ENCODE peak calls at places on chromosomes 6 and 20, in six cellular contexts. R is mesendoderm, E is IMR-90, D is neuronal stem cell, C is mesenchymal stem cell, A is H1. X is an unnamed sample.

GRCh38 chr6:166006593-166007301 is 160.9 kb downstream of the TBXT start:
- DNase-seq in R (peak; percentile 45), A (peak; percentile 44), C (peak; percentile 87), E (peak; percentile 89), D (no peak), X (peak; percentile 43)

GRCh38 chr6:74749211-74750142 is 456.4 kb downstream of the COL12A1 start:
- DNase-seq in E (no peak), A (no peak), R (no peak), D (peak; percentile 5), C (peak; percentile 18), X (no peak)

GRCh38 chr20:1283522-1284210 is 17.6 kb downstream of the SNPH start:
- DNase-seq in E (peak; percentile 30), A (no peak), D (no peak), R (peak; percentile 13), C (peak; percentile 64), X (no peak)

GRCh38 chr6:147820520-147820919 is 312.0 kb downstream of the SAMD5 start:
- DNase-seq in A (no peak), R (no peak), C (no peak), E (no peak), D (peak; percentile 39), X (no peak)

GRCh38 chr6:142853244-142854180 is 91.5 kb downstream of the HIVEP2 start:
- DNase-seq in D (no peak), C (peak; percentile 63), E (peak; percentile 44), R (no peak), A (no peak), X (peak; percentile 67)

GRCh38 chr20:20207291-20207690 is 155.0 kb downstream of the CFAP61 start:
- DNase-seq in E (no peak), A (no peak), R (peak; percentile 17), C (no peak), D (no peak), X (no peak)

GRCh38 chr6:39791850-39792500 is at the start of gene DAAM2:
- DNase-seq in A (peak; percentile 75), E (peak; percentile 41), C (peak; percentile 74), R (peak; percentile 42), D (peak; percentile 43), X (peak; percentile 16)

GRCh38 chr6:132133734-132134490 is 182.7 kb upstream of the CCN2 start:
- DNase-seq in E (peak; percentile 35), R (no peak), D (no peak), C (no peak), A (no peak), X (no peak)

GRCh38 chr6:149965191-149966020 is 1.7 kb downstream of the ULBP1 start:
- DNase-seq in C (peak; percentile 7), A (peak; percentile 67), D (no peak), E (no peak), R (peak; percentile 46), X (no peak)

GRCh38 chr6:96015791-96016776 is at the start of gene FUT9:
- DNase-seq in A (peak; percentile 81), R (peak; percentile 82), D (peak; percentile 78), E (no peak), C (no peak), X (no peak)

GRCh38 chr20:43748274-43748673 is 21.5 kb upstream of the GTSF1L start:
- DNase-seq in E (peak; percentile 40), A (no peak), D (no peak), R (no peak), C (peak; percentile 68), X (no peak)

GRCh38 chr6:3506751-3507388 is 50.0 kb upstream of the SLC22A23 start:
- DNase-seq in C (peak; percentile 18), E (peak; percentile 11), R (no peak), D (no peak), A (no peak), X (no peak)

GRCh38 chr20:50192364-50193168 is 1.9 kb downstream of the CEBPB start:
- DNase-seq in C (peak; percentile 92), A (peak; percentile 67), D (no peak), R (peak; percentile 92), E (peak; percentile 89), X (peak; percentile 89)

GRCh38 chr20:41249371-41249770 is 68.2 kb downstream of the ZHX3 start:
- DNase-seq in A (no peak), R (no peak), E (peak; percentile 87), D (peak; percentile 12), C (peak; percentile 91), X (peak; percentile 56)

GRCh38 chr6:117317261-117317660 is 51.9 kb downstream of the VGLL2 start:
- DNase-seq in E (peak; percentile 6), D (no peak), R (peak; percentile 57), A (no peak), C (peak; percentile 17), X (peak; percentile 71)

GRCh38 chr6:31865205-31866118 is 2.8 kb upstream of the NEU1 start:
- DNase-seq in R (no peak), D (no peak), E (no peak), A (no peak), C (no peak), X (peak; percentile 84)

DNA sequence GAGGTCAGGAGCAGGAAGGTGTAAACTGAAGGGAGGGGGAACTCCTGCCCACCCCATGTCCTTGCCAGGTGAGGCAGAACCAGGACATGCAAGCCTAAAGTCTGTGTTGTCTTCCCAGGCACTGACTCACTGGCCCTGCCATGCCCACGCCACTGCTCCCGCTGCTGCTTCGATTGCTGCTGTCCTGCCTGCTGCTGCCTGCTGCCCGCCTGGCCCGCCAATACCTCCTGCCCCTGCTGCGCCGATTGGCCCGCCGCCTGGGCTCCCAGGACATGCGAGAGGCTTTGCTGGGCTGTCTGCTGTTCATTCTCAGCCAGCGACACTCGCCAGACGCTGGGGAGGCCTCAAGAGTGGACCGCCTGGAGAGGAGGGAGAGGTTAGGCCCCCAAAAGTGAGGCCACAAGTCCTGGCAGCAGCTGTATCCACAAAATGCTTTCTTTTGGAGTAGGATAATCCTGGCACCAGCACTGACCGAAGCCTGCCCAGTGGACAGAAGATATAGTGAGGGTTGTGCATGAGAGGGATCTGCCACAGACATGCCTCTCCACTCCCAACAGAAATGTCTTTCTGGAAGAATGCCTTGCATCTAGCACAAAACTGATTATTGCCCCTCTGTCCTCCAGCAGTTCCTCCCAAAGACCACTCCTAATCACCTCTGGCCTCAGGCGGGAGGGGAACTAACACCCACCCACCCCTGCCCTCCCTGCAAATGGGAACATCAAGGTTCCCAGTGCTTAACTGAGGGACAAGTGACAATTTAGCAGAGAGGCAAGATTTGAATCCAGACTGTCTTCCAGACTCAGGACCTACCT is 812 bp downstream of the MYMX start:
- DNase-seq in C (no peak), A (peak; percentile 71), R (peak; percentile 35), E (peak; percentile 14), D (no peak), X (no peak)
- H3K4me2 ChIP-seq in C (no peak overlapping the region), A (peak overlapping the region; percentile 75), R (no peak overlapping the region), E (no peak overlapping the region), D (no peak overlapping the region), X (no peak overlapping the region)

DNA sequence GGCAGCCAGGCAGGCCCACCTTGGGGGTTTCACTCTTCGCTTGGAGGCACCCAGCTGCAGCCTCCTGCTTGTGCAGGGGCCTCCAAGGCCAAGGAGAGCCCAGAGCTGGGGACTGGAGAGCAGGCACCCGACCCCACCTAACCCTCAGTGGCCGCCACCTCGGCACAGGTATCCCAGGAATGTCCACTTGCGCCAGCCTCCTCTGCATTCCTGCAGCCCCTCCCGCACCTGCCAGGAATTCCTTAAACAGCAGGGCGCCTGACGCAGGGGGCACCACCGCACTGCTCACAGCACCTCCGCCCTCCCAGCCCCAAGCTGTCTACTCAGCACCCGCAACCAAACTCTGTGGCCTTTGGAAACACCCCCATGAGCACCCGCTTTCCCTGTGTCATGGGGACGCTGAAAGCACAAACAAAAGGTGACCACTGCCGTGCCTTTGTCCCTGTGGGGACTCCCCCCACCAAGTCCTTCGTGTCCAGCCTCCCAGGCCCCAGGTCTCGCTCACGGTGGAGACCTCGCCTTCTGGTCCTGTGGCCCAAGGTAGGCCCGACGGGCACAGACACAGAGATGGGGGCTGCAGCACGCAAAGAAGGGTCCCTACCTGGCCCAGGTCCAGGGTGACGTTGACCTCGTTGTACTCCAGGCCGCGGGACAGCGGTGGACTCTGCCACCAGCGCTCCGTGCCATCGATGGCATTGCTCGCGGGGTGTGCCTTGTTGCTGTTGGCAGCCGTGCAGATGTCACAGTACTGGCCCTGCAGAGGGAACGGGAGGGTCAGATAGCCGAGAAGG is 5.1 kb downstream of the LAMA5 start:
- DNase-seq in R (peak; percentile 96), D (no peak), C (no peak), A (peak; percentile 90), E (no peak), X (peak; percentile 89)
- H2AK5ac ChIP-seq in R (peak overlapping the region; percentile 65), D (peak overlapping the region; percentile 96), C (peak overlapping the region; percentile 21), A (peak overlapping the region; percentile 95), E (no peak overlapping the region), X (peak overlapping the region; percentile 55)

GRCh38 chr6:144659735-144660246 is 374.7 kb downstream of the UTRN start:
- DNase-seq in A (no peak), D (no peak), E (no peak), R (no peak), C (no peak), X (no peak)
- H3K4me3 ChIP-seq in A (peak overlapping the region; percentile 16), D (no peak overlapping the region), E (no peak overlapping the region), R (no peak overlapping the region), C (no peak overlapping the region), X (no peak overlapping the region)

DNA sequence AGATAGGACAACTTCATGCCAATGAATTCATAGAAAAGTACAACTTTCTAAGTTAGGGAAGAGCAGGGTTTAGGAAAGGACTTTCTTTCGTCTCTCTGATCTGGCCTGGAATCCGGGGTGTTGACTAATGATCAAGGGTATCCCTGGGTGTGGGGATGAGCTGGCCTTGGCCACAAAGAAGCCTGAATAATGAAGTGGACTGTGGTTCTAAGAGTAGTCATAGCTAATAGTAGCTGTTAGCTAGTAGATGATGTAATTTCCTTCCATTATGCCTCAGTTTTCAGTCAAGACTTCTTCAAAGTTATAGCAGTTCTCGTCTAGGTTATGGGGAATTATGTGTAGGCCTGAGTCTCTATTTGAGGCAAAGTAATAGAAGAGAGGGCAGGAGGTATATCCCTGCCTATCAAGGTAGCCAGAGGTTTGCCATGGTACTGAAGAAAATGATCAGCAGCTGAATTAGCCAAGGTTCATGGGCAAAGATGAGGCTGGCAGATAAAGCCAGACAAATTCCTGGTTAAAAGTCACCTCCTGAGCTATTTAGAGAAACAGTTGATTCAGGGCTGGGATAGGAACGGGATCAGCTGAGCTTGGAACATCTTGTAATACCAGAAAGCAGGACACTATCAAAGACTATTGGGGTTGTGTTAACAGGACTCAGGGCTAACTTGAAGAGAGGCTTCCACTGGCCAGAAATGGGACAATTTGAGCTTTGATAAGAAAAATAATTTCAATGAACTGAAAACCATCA is 18.7 kb upstream of the TRPC4AP start:
- DNase-seq in D (no peak), C (peak; percentile 76), A (no peak), R (no peak), E (peak; percentile 87), X (no peak)
- H3K4me2 ChIP-seq in D (no peak overlapping the region), C (no peak overlapping the region), A (no peak overlapping the region), R (no peak overlapping the region), E (peak overlapping the region; percentile 35), X (no peak overlapping the region)